ENCODE peak calls at places on chromosomes 4 and X, in six cellular contexts. G, J, L, D, Y and M are unnamed samples. For H3K4me1, the result is how much of the 10 kb centered on the place peaks cover.

GRCh38 chr4:5389756-5390155 is 318.6 kb downstream of the EVC2 start:
- DNase-seq in G (no peak), L (no peak), Y (no peak), J (no peak), D (no peak), M (no peak)

GRCh38 chr4:1539859-1540600 is 133.8 kb upstream of the NKX1-1 start:
- DNase-seq in L (no peak), Y (no peak), G (no peak), J (no peak), D (no peak), M (no peak)

GRCh38 chrX:146602246-146602645 is 207.3 kb upstream of the CXorf51B start:
- DNase-seq in Y (no peak), D (no peak), L (no peak), G (no peak), J (no peak), M (no peak)

GRCh38 chrX:153818571-153819397 is 11.6 kb downstream of the PDZD4 start:
- DNase-seq in G (peak), Y (peak), J (no peak), D (peak), L (peak), M (peak)

GRCh38 chrX:11193035-11193469 is 81.9 kb downstream of the HCCS start:
- DNase-seq in D (no peak), J (peak), L (no peak), Y (peak), G (no peak), M (no peak)

GRCh38 chrX:101744085-101744484 is 84.4 kb upstream of the ARMCX2 start:
- DNase-seq in Y (peak), J (peak), G (no peak), L (no peak), D (no peak), M (no peak)

GRCh38 chr4:169745291-169745690 is 12.5 kb downstream of the HPF1 start:
- DNase-seq in Y (peak), G (no peak), D (no peak), L (no peak), J (peak), M (no peak)

GRCh38 chrX:18873189-18873791 is 110.6 kb downstream of the PHKA2 start:
- DNase-seq in G (no peak), Y (peak), J (peak), L (no peak), D (no peak), M (no peak)

GRCh38 chr4:137583650-137584049 is 51.4 kb upstream of the PCDH18 start:
- DNase-seq in Y (no peak), G (no peak), D (no peak), L (no peak), J (no peak), M (no peak)

GRCh38 chrX:21972721-21973120 is 32.2 kb downstream of the SMS start:
- DNase-seq in J (peak), L (peak), D (no peak), Y (peak), G (no peak), M (no peak)

GRCh38 chrX:154542723-154543424 is 3.8 kb downstream of the G6PD start:
- DNase-seq in G (peak), J (no peak), D (no peak), Y (peak), L (no peak), M (no peak)

GRCh38 chrX:37314526-37314925 is 34.6 kb upstream of the PRRG1 start:
- DNase-seq in J (peak), L (no peak), D (no peak), G (no peak), Y (peak), M (no peak)

GRCh38 chr4:186168750-186169149 is 22.6 kb upstream of the CYP4V2 start:
- DNase-seq in L (no peak), D (no peak), G (no peak), J (no peak), Y (no peak), M (no peak)

GRCh38 chr4:27463816-27464215 is 603.2 kb downstream of the STIM2 start:
- DNase-seq in G (no peak), D (no peak), L (peak), J (peak), Y (peak), M (no peak)

GRCh38 chr4:65023877-65024670 is 614.8 kb upstream of the TECRL start:
- DNase-seq in Y (no peak), J (no peak), G (no peak), D (no peak), L (no peak), M (no peak)

GRCh38 chr4:52665592-52665991 is 6.5 kb upstream of the USP46 start:
- DNase-seq in Y (no peak), G (no peak), L (peak), J (peak), D (no peak), M (no peak)

GRCh38 chr4:1356181-1356998 is 9.4 kb downstream of the UVSSA start:
- DNase-seq in D (peak), L (peak), G (peak), J (peak), Y (peak), M (peak)

GRCh38 chr4:148735432-148736155 is 293.4 kb upstream of the NR3C2 start:
- DNase-seq in G (no peak), L (no peak), D (no peak), J (no peak), Y (no peak), M (no peak)

GRCh38 chr4:41380758-41381157 is 124.0 kb downstream of the UCHL1 start:
- DNase-seq in Y (no peak), G (no peak), D (no peak), L (no peak), J (no peak), M (no peak)

GRCh38 chrX:40148439-40149285 is 50.9 kb upstream of the BCOR start:
- DNase-seq in L (peak), J (no peak), D (no peak), G (peak), Y (peak), M (no peak)

GRCh38 chr4:101835121-101835904 is 44.8 kb downstream of the BANK1 start:
- DNase-seq in L (no peak), J (peak), D (no peak), Y (peak), G (no peak), M (no peak)

GRCh38 chr4:84994280-84994679 is 27.8 kb upstream of the WDFY3 start:
- DNase-seq in L (peak), G (no peak), D (no peak), Y (peak), J (no peak), M (no peak)

GRCh38 chr4:123121241-123121907 is 199.0 kb upstream of the NUDT6 start:
- DNase-seq in D (no peak), Y (no peak), J (peak), G (no peak), L (no peak), M (no peak)

GRCh38 chr4:116180056-116180690 is 905.2 kb downstream of the TRAM1L1 start:
- DNase-seq in L (peak), Y (peak), J (no peak), D (no peak), G (no peak), M (no peak)

DNA sequence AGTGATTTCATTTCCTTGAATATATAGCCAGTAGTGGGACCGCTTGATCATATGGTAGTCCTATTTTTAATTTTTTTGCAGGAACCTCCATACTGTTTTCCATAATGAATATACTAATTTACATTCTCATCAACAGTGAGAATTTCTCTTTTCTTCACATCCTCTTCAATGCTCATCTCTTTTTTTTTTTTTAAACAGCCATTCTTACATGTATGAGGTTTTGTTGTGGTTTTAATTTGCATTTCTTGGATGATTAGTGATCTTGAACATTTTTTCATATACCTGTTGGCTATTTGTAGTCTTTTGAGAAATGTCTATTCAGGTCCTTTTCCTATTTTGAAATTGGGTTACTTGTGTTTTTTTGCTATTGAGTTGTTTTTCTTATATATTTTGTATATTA is 67.0 kb downstream of the RAPGEF2 start:
- DNase-seq in D (no peak), J (no peak), Y (no peak), L (no peak), G (no peak), M (no peak)
- H3K27ac ChIP-seq in D (no peak), J (no peak), Y (no peak), L (no peak), G (no peak), M (no peak)

GRCh38 chrX:115595049-115595448 is 34.1 kb downstream of the PLS3 start:
- DNase-seq in D (no peak), G (no peak), Y (no peak), J (peak), L (no peak), M (no peak)
- H3K4me3 ChIP-seq in D (no peak), G (no peak), Y (no peak), J (no peak), L (no peak), M (peak)

DNA sequence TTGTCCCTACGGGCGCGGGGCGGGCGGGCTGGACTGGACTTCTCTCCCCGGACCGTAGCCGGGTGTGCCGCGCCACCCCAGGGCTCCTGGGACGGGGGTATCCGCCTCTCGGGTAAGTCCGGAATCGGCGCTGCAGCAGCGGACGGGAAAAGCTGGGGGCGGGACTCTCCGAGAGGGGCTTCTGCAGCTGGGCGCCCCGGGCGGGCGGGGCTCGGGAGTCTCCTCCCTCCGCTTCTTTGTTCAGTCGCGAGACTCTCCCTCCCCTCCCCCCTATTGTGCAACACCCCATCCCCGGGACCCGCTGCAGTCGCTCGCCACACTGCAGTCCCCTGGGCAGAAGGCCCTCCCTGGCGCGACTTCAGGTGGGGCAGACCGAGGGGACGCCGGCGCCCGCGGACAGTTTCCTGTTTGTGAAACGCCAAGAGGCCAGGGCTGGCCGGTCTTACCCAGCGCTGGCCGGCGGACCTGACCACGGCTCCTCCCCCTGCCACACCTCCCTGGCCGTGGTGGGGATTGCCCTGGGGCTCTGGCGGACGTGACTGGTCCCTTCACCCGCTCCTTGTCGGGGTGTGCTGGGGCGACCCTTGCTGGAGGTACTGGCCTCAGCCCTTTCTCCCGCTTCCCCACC is 966 bp downstream of the CCNG2 start:
- DNase-seq in L (peak), Y (peak), J (peak), G (peak), D (peak), M (peak)
- H3K4me1 ChIP-seq in L (under half), Y (under half), J (under half), G (under half), D (under half), M (under half)

DNA sequence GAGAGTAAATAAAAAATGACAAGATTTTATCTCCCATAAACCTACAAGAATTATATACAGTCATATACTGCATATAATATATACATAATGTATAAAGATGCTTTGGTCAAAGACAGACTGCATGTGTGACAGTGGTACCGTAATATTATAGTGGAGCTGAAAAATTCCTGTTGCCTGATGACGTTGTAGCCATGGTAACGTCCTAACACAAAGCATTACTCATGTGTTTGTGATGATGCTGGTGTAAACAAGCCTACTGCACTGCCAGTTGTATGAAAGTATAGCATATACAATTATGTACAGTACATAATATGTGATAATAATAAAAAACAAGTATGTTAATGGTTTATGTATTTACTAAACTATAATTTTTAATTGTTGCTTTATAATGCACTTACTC is 245.2 kb upstream of the CENPE start:
- DNase-seq in G (no peak), L (peak), Y (no peak), J (no peak), D (no peak), M (no peak)
- H3K27ac ChIP-seq in G (no peak), L (no peak), Y (no peak), J (no peak), D (no peak), M (no peak)

GRCh38 chrX:30793075-30793766 is 95.8 kb downstream of the TAB3 start:
- DNase-seq in D (no peak), G (no peak), Y (no peak), L (no peak), J (no peak), M (no peak)
- H3K4me3 ChIP-seq in D (no peak), G (no peak), Y (no peak), L (no peak), J (no peak), M (no peak)